ENCODE peak calls at places on chromosomes 4 and X, in nine cellular contexts. Y, P, B, J, R, H, S, V and I are unnamed samples.

GRCh38 chr4:53923921-53924320 is 140.5 kb downstream of the CHIC2 start:
- DNase-seq in Y (no peak), P (no peak), H (no peak), B (no peak), J (no peak), S (no peak), V (no peak), R (no peak), I (no peak)

GRCh38 chr4:177322881-177323280 is 13.2 kb downstream of the NEIL3 start:
- DNase-seq in R (no peak), Y (no peak), J (no peak), V (no peak), H (no peak), S (peak; percentile 51), B (peak; percentile 43), P (no peak), I (no peak)

GRCh38 chrX:47185241-47185640 is 8.4 kb upstream of the UBA1 start:
- DNase-seq in Y (no peak), V (no peak), R (no peak), J (no peak), B (no peak), S (no peak), P (peak; percentile 74), H (no peak), I (no peak)

GRCh38 chrX:106802063-106802387 is 448 bp upstream of the TBC1D8B start:
- DNase-seq in R (no peak), Y (no peak), S (no peak), B (no peak), J (no peak), V (no peak), P (no peak), H (peak; percentile 10), I (no peak)

GRCh38 chr4:73250642-73251041 is 8.0 kb downstream of the ANKRD17 start:
- DNase-seq in H (no peak), B (no peak), J (no peak), Y (no peak), S (no peak), P (no peak), R (no peak), V (no peak), I (no peak)

GRCh38 chrX:149510386-149510785 is 5.3 kb upstream of the IDS start:
- DNase-seq in R (no peak), J (no peak), S (peak; percentile 33), Y (no peak), V (peak; percentile 30), H (no peak), B (no peak), P (no peak), I (no peak)

GRCh38 chrX:134999469-134999868 is 8.7 kb downstream of the SMIM10 start:
- DNase-seq in Y (no peak), H (peak; percentile 26), J (no peak), V (peak; percentile 70), P (no peak), R (no peak), S (peak; percentile 72), B (peak; percentile 71), I (no peak)

GRCh38 chrX:121635141-121635540 is 587.7 kb downstream of the GLUD2 start:
- DNase-seq in J (no peak), S (no peak), H (no peak), R (no peak), Y (no peak), P (no peak), B (no peak), V (peak; percentile 40), I (no peak)

GRCh38 chr4:188822698-188823097 is 683.5 kb downstream of the TRIML1 start:
- DNase-seq in P (no peak), J (no peak), R (no peak), V (no peak), Y (no peak), B (no peak), H (peak; percentile 20), S (no peak), I (no peak)

GRCh38 chr4:188178276-188178675 is 39.0 kb downstream of the TRIML1 start:
- DNase-seq in V (peak; percentile 48), B (no peak), Y (no peak), P (no peak), J (no peak), S (no peak), R (no peak), H (no peak), I (no peak)

GRCh38 chr4:12555011-12555410 is 929.1 kb downstream of the RAB28 start:
- DNase-seq in J (no peak), Y (no peak), H (peak; percentile 52), V (peak; percentile 59), S (peak; percentile 85), R (no peak), P (no peak), B (peak; percentile 87), I (no peak)

GRCh38 chrX:108439434-108439883 is at the start of gene COL4A5:
- DNase-seq in H (peak; percentile 72), J (peak; percentile 71), S (peak; percentile 92), B (peak; percentile 90), Y (no peak), R (peak; percentile 31), P (peak; percentile 71), V (peak; percentile 80), I (no peak)

GRCh38 chr4:4488405-4489404 is 53.1 kb downstream of the STX18 start:
- DNase-seq in P (no peak), S (peak; percentile 87), Y (no peak), J (peak; percentile 82), V (peak; percentile 86), R (peak; percentile 44), H (peak; percentile 87), B (peak; percentile 88), I (peak; percentile 69)

GRCh38 chrX:134158821-134159512 is 78.0 kb upstream of the CCDC160 start:
- DNase-seq in J (no peak), B (no peak), H (no peak), R (no peak), S (no peak), P (no peak), V (no peak), Y (no peak), I (no peak)

GRCh38 chrX:68183612-68184214 is 249.6 kb downstream of the OPHN1 start:
- DNase-seq in P (no peak), S (peak; percentile 51), J (no peak), V (peak; percentile 57), R (no peak), H (peak; percentile 49), B (peak; percentile 52), Y (no peak), I (no peak)

GRCh38 chr4:113147498-113148231 is 98.2 kb downstream of the ANK2 start:
- DNase-seq in S (peak; percentile 12), B (no peak), Y (no peak), J (peak; percentile 33), V (no peak), R (no peak), P (no peak), H (peak; percentile 18), I (no peak)
- H3K4me3 ChIP-seq in S (no peak overlapping the region), B (peak overlapping the region; percentile 27), Y (peak overlapping the region; percentile 63), J (peak overlapping the region; percentile 39), V (no peak overlapping the region), R (peak overlapping the region; percentile 63), P (peak overlapping the region; percentile 94), H (no peak overlapping the region), I (peak overlapping the region; percentile 27)

GRCh38 chrX:48826135-48826875 is at the start of gene ERAS:
- DNase-seq in H (no peak), Y (no peak), B (no peak), J (no peak), R (no peak), P (peak; percentile 66), S (no peak), V (no peak), I (no peak)
- H3K4me3 ChIP-seq in H (no peak within 1 kb of the TSS), Y (no peak within 1 kb of the TSS), B (no peak within 1 kb of the TSS), J (no peak within 1 kb of the TSS), R (no peak within 1 kb of the TSS), P (no peak within 1 kb of the TSS), S (no peak within 1 kb of the TSS), V (no peak within 1 kb of the TSS), I (no peak within 1 kb of the TSS)

DNA sequence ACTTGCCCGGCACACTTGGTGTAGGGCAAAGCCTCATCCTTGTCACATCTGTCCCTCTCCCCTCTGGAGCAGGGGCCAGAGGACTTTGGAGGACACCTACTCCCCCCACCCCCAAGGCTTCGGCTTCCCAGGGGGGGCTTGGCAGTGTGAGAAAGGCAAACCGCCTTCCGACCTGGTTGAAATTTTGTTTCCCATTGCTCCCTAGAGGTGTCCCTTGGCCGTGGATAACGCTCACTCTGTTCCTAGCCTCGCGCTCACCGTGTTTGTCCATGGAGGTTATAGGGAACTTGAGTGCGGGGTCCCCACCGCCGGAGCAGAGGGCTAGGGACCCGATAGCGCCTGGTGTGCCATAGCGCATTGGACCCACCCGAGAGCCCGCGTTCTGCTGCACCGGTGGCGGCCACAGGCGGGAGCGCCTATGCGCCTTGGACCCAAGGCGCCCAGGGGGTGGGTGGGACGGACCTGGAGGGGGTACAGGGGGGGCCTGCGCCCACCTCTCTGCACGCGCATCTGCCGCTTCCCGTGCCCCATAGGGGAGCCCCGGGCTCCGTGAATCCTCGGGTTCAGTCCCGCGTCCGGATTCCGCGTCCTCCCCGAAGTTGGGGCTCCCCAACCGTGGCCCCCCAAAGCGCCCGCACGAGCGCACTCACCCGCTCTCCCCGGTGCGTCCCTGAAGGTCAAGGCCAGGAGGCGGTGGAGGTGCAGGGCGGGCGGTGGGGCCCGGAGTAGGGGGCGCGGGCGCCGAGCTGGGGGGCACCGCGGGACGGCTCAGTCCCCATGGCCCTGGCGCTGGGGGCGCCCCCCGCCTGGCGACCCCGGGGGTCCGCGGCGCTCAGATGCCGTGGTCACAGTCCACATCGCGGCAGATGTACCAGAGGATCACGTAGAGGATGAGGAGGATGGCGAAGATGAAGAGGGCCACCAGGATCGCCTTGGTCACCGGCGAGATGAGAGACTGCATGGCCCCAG is 82.7 kb upstream of the DHRSX start:
- DNase-seq in R (no peak), V (no peak), S (no peak), Y (no peak), B (no peak), P (peak; percentile 62), J (no peak), H (no peak), I (no peak)
- H3K4me3 ChIP-seq in R (no peak overlapping the region), V (no peak overlapping the region), S (no peak overlapping the region), Y (no peak overlapping the region), B (peak overlapping the region; percentile 26), P (no peak overlapping the region), J (no peak overlapping the region), H (no peak overlapping the region), I (no peak overlapping the region)

GRCh38 chr4:153784300-153784699 is 4.6 kb downstream of the SFRP2 start:
- DNase-seq in V (no peak), B (no peak), Y (no peak), R (no peak), H (no peak), J (no peak), S (no peak), P (no peak), I (no peak)

GRCh38 chr4:153788419-153789276 is at the start of gene SFRP2:
- DNase-seq in J (no peak), V (peak; percentile 61), B (no peak), R (peak; percentile 31), S (no peak), H (no peak), P (no peak), Y (no peak), I (no peak)

GRCh38 chr4:153787156-153787555 is 1.7 kb downstream of the SFRP2 start:
- DNase-seq in B (no peak), P (no peak), V (peak; percentile 55), Y (no peak), J (no peak), S (no peak), H (no peak), R (no peak), I (no peak)

GRCh38 chr4:153788064-153788418 is 842 bp downstream of the SFRP2 start:
- DNase-seq in Y (no peak), J (no peak), V (peak; percentile 44), S (no peak), P (no peak), H (no peak), R (peak; percentile 18), B (no peak), I (no peak)

GRCh38 chr4:153785830-153786721 is 2.8 kb downstream of the SFRP2 start:
- DNase-seq in R (no peak), Y (no peak), V (peak; percentile 70), P (no peak), S (peak; percentile 52), J (no peak), B (peak; percentile 30), H (no peak), I (no peak)
- H3K4me3 ChIP-seq in R (no peak overlapping the region), Y (no peak overlapping the region), V (peak overlapping the region; percentile 60), P (no peak overlapping the region), S (no peak overlapping the region), J (no peak overlapping the region), B (no peak overlapping the region), H (no peak overlapping the region), I (no peak overlapping the region)